ENCODE peak calls at places on chromosomes 2 and 18, in four cellular contexts. One of them, this sample, is unnamed.
A peak's percentile ranks its signal among the peaks of the same experiment; 100 is the strongest.

GRCh38 chr2:152189622-152190495 is 14.3 kb upstream of the STAM2 start:
- DNase-seq in heart right ventricle: peak; percentile 36
- DNase-seq in hippocampal formation: peak; percentile 84
- DNase-seq in neuronal stem cell: peak; percentile 36
- DNase-seq in this sample: no peak

GRCh38 chr18:77096031-77096371 is 36.6 kb downstream of the MBP start:
- DNase-seq in neuronal stem cell: no peak
- DNase-seq in heart right ventricle: no peak
- DNase-seq in hippocampal formation: no peak
- DNase-seq in this sample: no peak

GRCh38 chr18:45221363-45221762 is 393.9 kb upstream of the SLC14A2 start:
- DNase-seq in hippocampal formation: no peak
- DNase-seq in heart right ventricle: no peak
- DNase-seq in neuronal stem cell: no peak
- DNase-seq in this sample: no peak

GRCh38 chr2:441258-442023 is 153.6 kb upstream of the ALKAL2 start:
- DNase-seq in heart right ventricle: no peak
- DNase-seq in neuronal stem cell: no peak
- DNase-seq in hippocampal formation: no peak
- DNase-seq in this sample: no peak

GRCh38 chr2:10514287-10514686 is 66.2 kb upstream of the ODC1 start:
- DNase-seq in neuronal stem cell: no peak
- DNase-seq in hippocampal formation: no peak
- DNase-seq in heart right ventricle: no peak
- DNase-seq in this sample: no peak

GRCh38 chr2:37869756-37870155 is 55.3 kb upstream of the RMDN2 start:
- DNase-seq in hippocampal formation: no peak
- DNase-seq in neuronal stem cell: no peak
- DNase-seq in heart right ventricle: no peak
- DNase-seq in this sample: no peak

GRCh38 chr2:240519396-240520142 is 38.2 kb downstream of the ANKMY1 start:
- DNase-seq in neuronal stem cell: no peak
- DNase-seq in hippocampal formation: no peak
- DNase-seq in heart right ventricle: no peak
- DNase-seq in this sample: no peak

GRCh38 chr2:159891917-159892691 is 94.1 kb upstream of the CD302 start:
- DNase-seq in neuronal stem cell: no peak
- DNase-seq in hippocampal formation: no peak
- DNase-seq in heart right ventricle: no peak
- DNase-seq in this sample: no peak

GRCh38 chr2:96353606-96354095 is 18.1 kb downstream of the NCAPH start:
- DNase-seq in hippocampal formation: no peak
- DNase-seq in heart right ventricle: peak; percentile 45
- DNase-seq in neuronal stem cell: no peak
- DNase-seq in this sample: no peak

GRCh38 chr2:80266231-80266630 is 38.3 kb downstream of the LRRTM1 start:
- DNase-seq in neuronal stem cell: no peak
- DNase-seq in heart right ventricle: no peak
- DNase-seq in hippocampal formation: no peak
- DNase-seq in this sample: no peak

GRCh38 chr2:3664118-3664517 is 6.1 kb downstream of the ALLC start:
- DNase-seq in heart right ventricle: no peak
- DNase-seq in hippocampal formation: no peak
- DNase-seq in neuronal stem cell: no peak
- DNase-seq in this sample: no peak

GRCh38 chr2:84944257-84944909 is 26.6 kb upstream of the KCMF1 start:
- DNase-seq in hippocampal formation: no peak
- DNase-seq in neuronal stem cell: no peak
- DNase-seq in heart right ventricle: no peak
- DNase-seq in this sample: peak; percentile 12

GRCh38 chr2:56013475-56013874 is 89.9 kb upstream of the EFEMP1 start:
- DNase-seq in hippocampal formation: no peak
- DNase-seq in heart right ventricle: no peak
- DNase-seq in neuronal stem cell: no peak
- DNase-seq in this sample: no peak

GRCh38 chr2:179751184-179751809 is 110.1 kb downstream of the ZNF385B start:
- DNase-seq in hippocampal formation: peak; percentile 55
- DNase-seq in neuronal stem cell: no peak
- DNase-seq in heart right ventricle: no peak
- DNase-seq in this sample: no peak

GRCh38 chr2:43495727-43496126 is 100.1 kb downstream of the THADA start:
- DNase-seq in heart right ventricle: no peak
- DNase-seq in neuronal stem cell: no peak
- DNase-seq in hippocampal formation: no peak
- DNase-seq in this sample: no peak

GRCh38 chr2:121419081-121419699 is 111.5 kb upstream of the RNU4ATAC start:
- DNase-seq in heart right ventricle: no peak
- DNase-seq in hippocampal formation: no peak
- DNase-seq in neuronal stem cell: no peak
- DNase-seq in this sample: no peak

GRCh38 chr2:138071720-138072719 is 107.7 kb downstream of the HNMT start:
- DNase-seq in neuronal stem cell: peak; percentile 64
- DNase-seq in hippocampal formation: peak; percentile 37
- DNase-seq in heart right ventricle: no peak
- DNase-seq in this sample: no peak

GRCh38 chr2:223923976-223924375 is 21.2 kb downstream of the WDFY1 start:
- DNase-seq in heart right ventricle: no peak
- DNase-seq in neuronal stem cell: no peak
- DNase-seq in hippocampal formation: no peak
- DNase-seq in this sample: no peak